ENCODE peak calls at places on chromosomes 5 and 9, in ten cellular contexts. One of them, this sample, is unnamed. For H3K36me3, the result is how much of the 10 kb centered on the place peaks cover.

GRCh38 chr5:135568923-135569360 is 9.8 kb downstream of the CXCL14 start:
- DNase-seq in CD4-positive, alpha-beta memory T cell: no peak
- DNase-seq in mucosa of descending colon: no peak
- DNase-seq in WERI-Rb-1: no peak
- DNase-seq in heart right ventricle: no peak
- DNase-seq in SK-N-SH: no peak
- DNase-seq in IMR-90: no peak
- DNase-seq in tibial artery: no peak
- DNase-seq in Peyer's patch: no peak
- DNase-seq in astrocyte: no peak
- DNase-seq in this sample: no peak

GRCh38 chr5:67297376-67297775 is 100.8 kb upstream of the CD180 start:
- DNase-seq in heart right ventricle: no peak
- DNase-seq in IMR-90: no peak
- DNase-seq in WERI-Rb-1: no peak
- DNase-seq in CD4-positive, alpha-beta memory T cell: no peak
- DNase-seq in astrocyte: no peak
- DNase-seq in mucosa of descending colon: no peak
- DNase-seq in SK-N-SH: no peak
- DNase-seq in tibial artery: no peak
- DNase-seq in Peyer's patch: no peak
- DNase-seq in this sample: no peak

GRCh38 chr5:26282190-26282589 is 756.2 kb downstream of the CDH9 start:
- DNase-seq in astrocyte: no peak
- DNase-seq in mucosa of descending colon: no peak
- DNase-seq in CD4-positive, alpha-beta memory T cell: no peak
- DNase-seq in SK-N-SH: no peak
- DNase-seq in WERI-Rb-1: no peak
- DNase-seq in IMR-90: no peak
- DNase-seq in Peyer's patch: no peak
- DNase-seq in heart right ventricle: no peak
- DNase-seq in tibial artery: no peak
- DNase-seq in this sample: no peak

GRCh38 chr5:55451976-55452375 is 82.8 kb downstream of the PLPP1 start:
- DNase-seq in CD4-positive, alpha-beta memory T cell: no peak
- DNase-seq in astrocyte: no peak
- DNase-seq in mucosa of descending colon: no peak
- DNase-seq in WERI-Rb-1: no peak
- DNase-seq in tibial artery: no peak
- DNase-seq in IMR-90: no peak
- DNase-seq in heart right ventricle: no peak
- DNase-seq in SK-N-SH: no peak
- DNase-seq in Peyer's patch: no peak
- DNase-seq in this sample: no peak

GRCh38 chr9:73565026-73565425 is 413.4 kb downstream of the ANXA1 start:
- DNase-seq in mucosa of descending colon: no peak
- DNase-seq in IMR-90: no peak
- DNase-seq in heart right ventricle: no peak
- DNase-seq in tibial artery: no peak
- DNase-seq in astrocyte: peak
- DNase-seq in SK-N-SH: no peak
- DNase-seq in Peyer's patch: no peak
- DNase-seq in WERI-Rb-1: no peak
- DNase-seq in CD4-positive, alpha-beta memory T cell: no peak
- DNase-seq in this sample: no peak

GRCh38 chr5:65022932-65023331 is 254.2 kb downstream of the CWC27 start:
- DNase-seq in astrocyte: no peak
- DNase-seq in CD4-positive, alpha-beta memory T cell: no peak
- DNase-seq in heart right ventricle: no peak
- DNase-seq in Peyer's patch: no peak
- DNase-seq in SK-N-SH: no peak
- DNase-seq in tibial artery: no peak
- DNase-seq in IMR-90: no peak
- DNase-seq in mucosa of descending colon: no peak
- DNase-seq in WERI-Rb-1: no peak
- DNase-seq in this sample: no peak

GRCh38 chr5:145465487-145466263 is 369.5 kb downstream of the PRELID2 start:
- DNase-seq in IMR-90: no peak
- DNase-seq in heart right ventricle: no peak
- DNase-seq in Peyer's patch: no peak
- DNase-seq in WERI-Rb-1: no peak
- DNase-seq in mucosa of descending colon: no peak
- DNase-seq in CD4-positive, alpha-beta memory T cell: no peak
- DNase-seq in tibial artery: no peak
- DNase-seq in SK-N-SH: no peak
- DNase-seq in astrocyte: no peak
- DNase-seq in this sample: no peak

GRCh38 chr5:160311491-160312138 is 749 bp downstream of the CCNJL start:
- DNase-seq in tibial artery: peak
- DNase-seq in astrocyte: no peak
- DNase-seq in WERI-Rb-1: peak
- DNase-seq in mucosa of descending colon: peak
- DNase-seq in heart right ventricle: peak
- DNase-seq in Peyer's patch: peak
- DNase-seq in IMR-90: no peak
- DNase-seq in CD4-positive, alpha-beta memory T cell: no peak
- DNase-seq in SK-N-SH: no peak
- DNase-seq in this sample: peak

GRCh38 chr9:86637515-86637914 is 283.3 kb upstream of the TUT7 start:
- DNase-seq in heart right ventricle: peak
- DNase-seq in astrocyte: peak
- DNase-seq in SK-N-SH: peak
- DNase-seq in mucosa of descending colon: peak
- DNase-seq in IMR-90: peak
- DNase-seq in tibial artery: no peak
- DNase-seq in WERI-Rb-1: peak
- DNase-seq in Peyer's patch: no peak
- DNase-seq in CD4-positive, alpha-beta memory T cell: no peak
- DNase-seq in this sample: peak

GRCh38 chr5:157870837-157871834 is 12.2 kb upstream of the CLINT1 start:
- DNase-seq in tibial artery: no peak
- DNase-seq in WERI-Rb-1: no peak
- DNase-seq in IMR-90: peak
- DNase-seq in CD4-positive, alpha-beta memory T cell: no peak
- DNase-seq in SK-N-SH: no peak
- DNase-seq in mucosa of descending colon: no peak
- DNase-seq in astrocyte: peak
- DNase-seq in Peyer's patch: no peak
- DNase-seq in heart right ventricle: peak
- DNase-seq in this sample: no peak

GRCh38 chr5:181051841-181052525 is 11.9 kb downstream of the BTNL9 start:
- DNase-seq in tibial artery: no peak
- DNase-seq in IMR-90: no peak
- DNase-seq in CD4-positive, alpha-beta memory T cell: no peak
- DNase-seq in SK-N-SH: no peak
- DNase-seq in heart right ventricle: no peak
- DNase-seq in WERI-Rb-1: no peak
- DNase-seq in astrocyte: no peak
- DNase-seq in mucosa of descending colon: no peak
- DNase-seq in Peyer's patch: no peak
- DNase-seq in this sample: peak

GRCh38 chr9:114932502-114932901 is 2.1 kb upstream of the TNFSF8 start:
- DNase-seq in SK-N-SH: no peak
- DNase-seq in WERI-Rb-1: no peak
- DNase-seq in astrocyte: no peak
- DNase-seq in Peyer's patch: no peak
- DNase-seq in CD4-positive, alpha-beta memory T cell: no peak
- DNase-seq in tibial artery: no peak
- DNase-seq in mucosa of descending colon: no peak
- DNase-seq in heart right ventricle: no peak
- DNase-seq in IMR-90: no peak
- DNase-seq in this sample: no peak

GRCh38 chr9:75930766-75931311 is 40.4 kb downstream of the PCSK5 start:
- DNase-seq in mucosa of descending colon: no peak
- DNase-seq in tibial artery: no peak
- DNase-seq in astrocyte: peak
- DNase-seq in WERI-Rb-1: no peak
- DNase-seq in CD4-positive, alpha-beta memory T cell: no peak
- DNase-seq in IMR-90: no peak
- DNase-seq in heart right ventricle: no peak
- DNase-seq in Peyer's patch: no peak
- DNase-seq in SK-N-SH: no peak
- DNase-seq in this sample: no peak

GRCh38 chr5:96374653-96375052 is 58.4 kb downstream of the PCSK1 start:
- DNase-seq in Peyer's patch: no peak
- DNase-seq in heart right ventricle: no peak
- DNase-seq in CD4-positive, alpha-beta memory T cell: peak
- DNase-seq in astrocyte: no peak
- DNase-seq in SK-N-SH: no peak
- DNase-seq in mucosa of descending colon: no peak
- DNase-seq in WERI-Rb-1: no peak
- DNase-seq in IMR-90: no peak
- DNase-seq in tibial artery: no peak
- DNase-seq in this sample: no peak

GRCh38 chr5:1244976-1245375 is 19.8 kb downstream of the SLC6A18 start:
- DNase-seq in Peyer's patch: no peak
- DNase-seq in SK-N-SH: peak
- DNase-seq in heart right ventricle: no peak
- DNase-seq in mucosa of descending colon: peak
- DNase-seq in tibial artery: no peak
- DNase-seq in WERI-Rb-1: peak
- DNase-seq in IMR-90: no peak
- DNase-seq in astrocyte: no peak
- DNase-seq in CD4-positive, alpha-beta memory T cell: no peak
- DNase-seq in this sample: peak

GRCh38 chr5:113112435-113112834 is 135.8 kb downstream of the DCP2 start:
- DNase-seq in mucosa of descending colon: no peak
- DNase-seq in CD4-positive, alpha-beta memory T cell: no peak
- DNase-seq in heart right ventricle: no peak
- DNase-seq in WERI-Rb-1: no peak
- DNase-seq in IMR-90: peak
- DNase-seq in tibial artery: no peak
- DNase-seq in astrocyte: peak
- DNase-seq in SK-N-SH: no peak
- DNase-seq in Peyer's patch: no peak
- DNase-seq in this sample: no peak

GRCh38 chr5:141519605-141520288 is 30.9 kb downstream of the PCDHGC5 start:
- DNase-seq in heart right ventricle: no peak
- DNase-seq in WERI-Rb-1: no peak
- DNase-seq in tibial artery: no peak
- DNase-seq in Peyer's patch: no peak
- DNase-seq in IMR-90: peak
- DNase-seq in CD4-positive, alpha-beta memory T cell: no peak
- DNase-seq in SK-N-SH: no peak
- DNase-seq in mucosa of descending colon: no peak
- DNase-seq in astrocyte: no peak
- DNase-seq in this sample: no peak
- H3K36me3 ChIP-seq in heart right ventricle: under half
- H3K36me3 ChIP-seq in WERI-Rb-1: half or more
- H3K36me3 ChIP-seq in tibial artery: under half
- H3K36me3 ChIP-seq in Peyer's patch: under half
- H3K36me3 ChIP-seq in IMR-90: under half
- H3K36me3 ChIP-seq in CD4-positive, alpha-beta memory T cell: half or more
- H3K36me3 ChIP-seq in SK-N-SH: under half
- H3K36me3 ChIP-seq in mucosa of descending colon: under half
- H3K36me3 ChIP-seq in astrocyte: under half
- H3K36me3 ChIP-seq in this sample: under half

DNA sequence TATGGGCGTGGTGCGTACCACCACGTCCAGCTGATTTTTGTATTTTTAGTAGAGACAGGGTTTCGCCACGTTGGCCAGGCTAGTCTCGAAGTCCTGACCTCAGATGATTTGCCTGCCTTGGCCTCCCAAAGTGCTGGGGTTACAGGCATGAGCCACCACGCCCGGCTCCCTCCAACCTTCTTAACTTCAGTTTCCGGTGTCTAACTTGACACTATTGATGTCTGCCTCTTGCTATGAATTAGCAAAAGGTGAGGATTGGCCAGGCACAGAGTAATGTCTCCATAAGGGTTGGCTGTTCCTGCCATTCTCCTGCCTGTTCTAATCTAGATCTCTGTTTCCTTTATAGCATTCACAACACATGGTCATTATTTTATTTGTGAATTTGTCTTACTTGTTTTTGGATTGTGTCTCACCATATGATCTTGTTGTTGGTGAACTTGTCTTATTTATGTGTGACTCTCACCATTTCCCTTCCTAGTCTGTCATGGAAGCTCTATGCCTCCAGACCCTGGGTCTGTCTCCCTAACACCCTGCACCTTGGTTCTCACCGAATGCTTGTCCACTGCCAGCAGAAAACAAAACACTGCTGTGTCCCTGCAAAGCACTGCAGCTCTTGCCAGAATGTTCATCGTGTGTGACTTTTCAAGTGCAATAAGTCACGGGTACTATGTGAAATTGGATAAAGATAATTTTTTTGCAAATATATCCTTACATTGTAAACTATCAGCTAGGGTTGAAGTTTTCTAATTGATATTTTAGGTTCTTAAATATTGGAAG is 26.0 kb downstream of the BASP1 start:
- DNase-seq in WERI-Rb-1: no peak
- DNase-seq in mucosa of descending colon: no peak
- DNase-seq in Peyer's patch: no peak
- DNase-seq in tibial artery: no peak
- DNase-seq in astrocyte: no peak
- DNase-seq in CD4-positive, alpha-beta memory T cell: no peak
- DNase-seq in heart right ventricle: no peak
- DNase-seq in SK-N-SH: no peak
- DNase-seq in IMR-90: no peak
- DNase-seq in this sample: no peak
- H3K4me3 ChIP-seq in WERI-Rb-1: no peak
- H3K4me3 ChIP-seq in mucosa of descending colon: no peak
- H3K4me3 ChIP-seq in Peyer's patch: no peak
- H3K4me3 ChIP-seq in tibial artery: no peak
- H3K4me3 ChIP-seq in astrocyte: no peak
- H3K4me3 ChIP-seq in CD4-positive, alpha-beta memory T cell: no peak
- H3K4me3 ChIP-seq in heart right ventricle: no peak
- H3K4me3 ChIP-seq in SK-N-SH: no peak
- H3K4me3 ChIP-seq in IMR-90: no peak
- H3K4me3 ChIP-seq in this sample: no peak

GRCh38 chr9:131140550-131140949 is 15.2 kb downstream of the NUP214 start:
- DNase-seq in SK-N-SH: no peak
- DNase-seq in heart right ventricle: no peak
- DNase-seq in CD4-positive, alpha-beta memory T cell: no peak
- DNase-seq in mucosa of descending colon: no peak
- DNase-seq in Peyer's patch: no peak
- DNase-seq in tibial artery: no peak
- DNase-seq in astrocyte: no peak
- DNase-seq in WERI-Rb-1: no peak
- DNase-seq in IMR-90: no peak
- DNase-seq in this sample: no peak
- H3K36me3 ChIP-seq in SK-N-SH: half or more
- H3K36me3 ChIP-seq in heart right ventricle: half or more
- H3K36me3 ChIP-seq in CD4-positive, alpha-beta memory T cell: half or more
- H3K36me3 ChIP-seq in mucosa of descending colon: under half
- H3K36me3 ChIP-seq in Peyer's patch: under half
- H3K36me3 ChIP-seq in tibial artery: half or more
- H3K36me3 ChIP-seq in astrocyte: half or more
- H3K36me3 ChIP-seq in WERI-Rb-1: half or more
- H3K36me3 ChIP-seq in IMR-90: half or more
- H3K36me3 ChIP-seq in this sample: half or more

DNA sequence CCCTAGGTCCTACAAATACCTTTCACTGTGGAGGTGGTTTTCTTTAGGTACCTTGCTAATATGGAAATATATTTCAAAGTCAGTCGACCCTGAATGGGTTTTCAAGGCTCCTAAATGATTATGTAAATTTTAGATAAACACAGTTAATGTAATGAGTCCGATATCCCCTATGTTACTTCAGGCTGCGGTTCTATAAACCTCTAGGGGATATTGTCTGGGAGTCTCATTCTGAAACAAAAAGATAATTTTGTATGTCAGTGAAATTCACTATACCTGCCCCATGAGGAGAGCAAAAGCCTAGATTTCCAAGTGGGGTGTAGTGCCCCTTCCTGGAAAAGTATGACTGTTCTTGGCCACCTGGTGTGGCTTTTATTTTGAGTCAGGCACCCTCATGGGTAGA is 377.3 kb downstream of the ICE1 start:
- DNase-seq in heart right ventricle: no peak
- DNase-seq in IMR-90: no peak
- DNase-seq in CD4-positive, alpha-beta memory T cell: no peak
- DNase-seq in Peyer's patch: no peak
- DNase-seq in astrocyte: no peak
- DNase-seq in tibial artery: no peak
- DNase-seq in mucosa of descending colon: no peak
- DNase-seq in SK-N-SH: no peak
- DNase-seq in WERI-Rb-1: no peak
- DNase-seq in this sample: no peak
- H3K4me3 ChIP-seq in heart right ventricle: no peak
- H3K4me3 ChIP-seq in IMR-90: no peak
- H3K4me3 ChIP-seq in CD4-positive, alpha-beta memory T cell: no peak
- H3K4me3 ChIP-seq in Peyer's patch: no peak
- H3K4me3 ChIP-seq in astrocyte: no peak
- H3K4me3 ChIP-seq in tibial artery: no peak
- H3K4me3 ChIP-seq in mucosa of descending colon: no peak
- H3K4me3 ChIP-seq in SK-N-SH: no peak
- H3K4me3 ChIP-seq in WERI-Rb-1: no peak
- H3K4me3 ChIP-seq in this sample: no peak